ENCODE peak calls at places on chromosome 21, in five cellular contexts. V, F, K, P and Z are unnamed samples. For H3K4me1, the result is how much of the 10 kb centered on the place peaks cover.

GRCh38 chr21:27476696-27477095 is 509.8 kb upstream of the ADAMTS5 start:
- DNase-seq in V (peak), F (no peak), K (no peak), P (no peak), Z (no peak)

GRCh38 chr21:28193189-28193588 is 799.5 kb downstream of the LTN1 start:
- DNase-seq in V (no peak), F (no peak), K (no peak), P (no peak), Z (no peak)

GRCh38 chr21:33390479-33390878 is 12.7 kb upstream of the IFNGR2 start:
- DNase-seq in V (no peak), F (no peak), K (no peak), P (no peak), Z (no peak)

GRCh38 chr21:46188226-46189212 is 4.3 kb upstream of the SPATC1L start:
- DNase-seq in V (peak), F (no peak), K (no peak), P (peak), Z (peak)

GRCh38 chr21:14603202-14603601 is 57.1 kb upstream of the SAMSN1 start:
- DNase-seq in V (peak), F (no peak), K (no peak), P (no peak), Z (no peak)

GRCh38 chr21:26659757-26660156 is 86.7 kb upstream of the CYYR1 start:
- DNase-seq in V (no peak), F (no peak), K (no peak), P (no peak), Z (no peak)

GRCh38 chr21:16644690-16645089 is 868.2 kb upstream of the CXADR start:
- DNase-seq in V (peak), F (no peak), K (no peak), P (no peak), Z (no peak)

GRCh38 chr21:16353764-16354163 is 624.0 kb downstream of the USP25 start:
- DNase-seq in V (no peak), F (no peak), K (no peak), P (no peak), Z (no peak)

GRCh38 chr21:33402011-33402979 is 918 bp upstream of the IFNGR2 start:
- DNase-seq in V (peak), F (no peak), K (no peak), P (peak), Z (peak)

GRCh38 chr21:25735895-25736597 is 1.3 kb downstream of the GABPA start:
- DNase-seq in V (peak), F (peak), K (no peak), P (no peak), Z (no peak)

GRCh38 chr21:17688912-17689874 is 76.5 kb upstream of the BTG3 start:
- DNase-seq in V (no peak), F (no peak), K (peak), P (peak), Z (no peak)

GRCh38 chr21:44706706-44707615 is 4.4 kb downstream of the TSPEAR start:
- DNase-seq in V (no peak), F (no peak), K (no peak), P (no peak), Z (no peak)

GRCh38 chr21:27329255-27329851 is 362.5 kb upstream of the ADAMTS5 start:
- DNase-seq in V (peak), F (no peak), K (no peak), P (no peak), Z (no peak)

GRCh38 chr21:14842641-14843040 is 222.2 kb downstream of the NRIP1 start:
- DNase-seq in V (no peak), F (no peak), K (no peak), P (no peak), Z (no peak)

GRCh38 chr21:16085436-16085835 is 355.7 kb downstream of the USP25 start:
- DNase-seq in V (peak), F (no peak), K (no peak), P (no peak), Z (no peak)

GRCh38 chr21:19998450-19998849 is 999.8 kb upstream of the NCAM2 start:
- DNase-seq in V (no peak), F (no peak), K (no peak), P (no peak), Z (no peak)

GRCh38 chr21:21111309-21111920 is 113.2 kb downstream of the NCAM2 start:
- DNase-seq in V (no peak), F (no peak), K (no peak), P (no peak), Z (no peak)

GRCh38 chr21:44723177-44724131 is 12.1 kb upstream of the TSPEAR start:
- DNase-seq in V (no peak), F (no peak), K (no peak), P (no peak), Z (no peak)

GRCh38 chr21:43341349-43342163 is 85.4 kb downstream of the SIK1 start:
- DNase-seq in V (peak), F (no peak), K (no peak), P (no peak), Z (peak)

GRCh38 chr21:44092201-44092600 is 15.0 kb upstream of the PWP2 start:
- DNase-seq in V (no peak), F (no peak), K (no peak), P (no peak), Z (no peak)

GRCh38 chr21:45910548-45911221 is 70.9 kb upstream of the COL6A1 start:
- DNase-seq in V (no peak), F (no peak), K (no peak), P (no peak), Z (no peak)

GRCh38 chr21:38321568-38321967 is 64.8 kb downstream of the KCNJ15 start:
- DNase-seq in V (no peak), F (no peak), K (no peak), P (no peak), Z (no peak)

GRCh38 chr21:29904359-29905282 is 35.2 kb downstream of the GRIK1 start:
- DNase-seq in V (peak), F (no peak), K (no peak), P (no peak), Z (no peak)

GRCh38 chr21:27802816-27803475 is 836.1 kb upstream of the ADAMTS5 start:
- DNase-seq in V (peak), F (no peak), K (no peak), P (peak), Z (peak)

GRCh38 chr21:14581902-14582457 is 35.9 kb upstream of the SAMSN1 start:
- DNase-seq in V (no peak), F (no peak), K (no peak), P (no peak), Z (no peak)

GRCh38 chr21:25501996-25502665 is 105.2 kb downstream of the MRPL39 start:
- DNase-seq in V (no peak), F (no peak), K (no peak), P (no peak), Z (peak)

GRCh38 chr21:45169001-45169400 is 94.6 kb downstream of the ADARB1 start:
- DNase-seq in V (no peak), F (no peak), K (no peak), P (no peak), Z (no peak)

GRCh38 chr21:16154961-16155360 is 425.2 kb downstream of the USP25 start:
- DNase-seq in V (no peak), F (no peak), K (no peak), P (no peak), Z (no peak)

GRCh38 chr21:44086636-44087425 is 20.4 kb upstream of the PWP2 start:
- DNase-seq in V (no peak), F (no peak), K (no peak), P (no peak), Z (no peak)

GRCh38 chr21:26719750-26720149 is 125.5 kb downstream of the ADAMTS1 start:
- DNase-seq in V (no peak), F (no peak), K (no peak), P (no peak), Z (peak)

GRCh38 chr21:44051462-44051941 is 39.4 kb downstream of the TRAPPC10 start:
- DNase-seq in V (peak), F (no peak), K (no peak), P (no peak), Z (peak)

DNA sequence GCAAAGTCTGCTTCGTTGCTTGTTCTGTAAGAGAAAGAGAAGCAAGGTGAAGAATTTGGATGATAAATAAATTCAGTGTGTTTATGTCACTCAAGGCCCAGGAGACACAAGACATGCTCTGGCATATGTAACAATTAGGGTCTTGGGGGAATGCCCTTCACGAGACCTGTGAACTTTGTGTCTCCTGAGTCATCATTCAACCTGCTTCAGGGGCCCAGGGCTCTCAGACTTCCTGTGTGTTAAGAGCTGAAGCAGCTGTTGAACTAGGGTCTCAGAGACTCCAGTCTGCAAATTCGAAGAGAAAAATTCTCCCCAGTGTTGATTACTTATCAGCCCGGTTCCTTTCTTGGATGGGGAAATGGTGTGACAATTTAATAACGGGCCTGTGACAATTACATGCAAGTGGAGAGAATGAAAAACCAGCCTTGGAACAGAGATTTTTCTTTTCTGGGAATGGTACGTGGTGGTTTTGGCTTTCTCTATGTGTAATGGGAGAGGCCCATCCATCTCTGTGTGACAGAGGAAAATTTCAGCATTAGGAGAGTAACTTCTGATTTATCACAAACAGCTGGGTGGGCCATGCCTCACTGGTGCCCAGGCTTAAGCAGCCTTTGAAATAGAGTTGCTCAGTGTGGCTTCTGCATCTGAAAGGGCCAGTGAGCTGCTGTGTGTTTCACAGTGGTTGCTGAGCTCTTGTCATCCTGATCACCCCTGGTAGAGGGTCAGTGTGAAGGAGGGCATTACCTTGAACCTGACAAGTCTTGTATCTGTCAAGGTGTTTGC is 22.4 kb downstream of the HUNK start:
- DNase-seq in V (no peak), F (no peak), K (no peak), P (no peak), Z (no peak)
- H3K4me1 ChIP-seq in V (under half), F (under half), K (under half), P (under half), Z (under half)

GRCh38 chr21:41627428-41627827 is 119.5 kb upstream of the TMPRSS2 start:
- DNase-seq in V (peak), F (no peak), K (no peak), P (no peak), Z (no peak)
- H3K4me3 ChIP-seq in V (no peak), F (no peak), K (no peak), P (no peak), Z (no peak)

GRCh38 chr21:34888569-34889286 is 160.4 kb downstream of the RUNX1 start:
- DNase-seq in V (peak), F (no peak), K (peak), P (peak), Z (peak)
- H3K4me1 ChIP-seq in V (under half), F (under half), K (half or more), P (under half), Z (under half)

GRCh38 chr21:36698160-36699025 is 522 bp upstream of the SIM2 start:
- DNase-seq in V (no peak), F (no peak), K (no peak), P (no peak), Z (no peak)
- H3K4me3 ChIP-seq in V (no peak), F (peak), K (no peak), P (peak), Z (peak)

GRCh38 chr21:36704281-36704957 is 5.5 kb downstream of the SIM2 start:
- DNase-seq in V (no peak), F (no peak), K (no peak), P (no peak), Z (no peak)

GRCh38 chr21:36704958-36705678 is 6.2 kb downstream of the SIM2 start:
- DNase-seq in V (no peak), F (no peak), K (no peak), P (no peak), Z (no peak)

GRCh38 chr21:36703123-36703522 is 4.2 kb downstream of the SIM2 start:
- DNase-seq in V (no peak), F (no peak), K (no peak), P (no peak), Z (no peak)

GRCh38 chr21:36702622-36702968 is 3.7 kb downstream of the SIM2 start:
- DNase-seq in V (no peak), F (no peak), K (no peak), P (no peak), Z (no peak)

GRCh38 chr21:36703626-36704280 is 4.8 kb downstream of the SIM2 start:
- DNase-seq in V (no peak), F (no peak), K (no peak), P (no peak), Z (no peak)
- H3K4me1 ChIP-seq in V (under half), F (under half), K (under half), P (under half), Z (under half)